ENCODE peak calls at places on chromosomes 12 and 14, in seven cellular contexts. F is stomach, P is cardiac muscle cell, V is left lung, O is GM23248, C is tibial artery, W is hepatocyte. Q is an unnamed sample. For H3K9me3, the result is how much of the 10 kb centered on the place peaks cover.

GRCh38 chr14:36866867-36867266 is 205.2 kb downstream of the PAX9 start:
- DNase-seq in F (no peak), C (no peak), P (no peak), V (no peak), W (no peak), O (no peak), Q (no peak)

GRCh38 chr14:58238252-58239247 is 6.1 kb upstream of the PSMA3 start:
- DNase-seq in W (peak), V (no peak), C (peak), O (peak), P (peak), F (no peak), Q (peak)

GRCh38 chr12:103930787-103931536 is 752 bp downstream of the HSP90B1 start:
- DNase-seq in W (peak), F (peak), P (peak), V (peak), O (peak), C (peak), Q (peak)

GRCh38 chr12:716506-716905 is 35.9 kb upstream of the WNK1 start:
- DNase-seq in O (peak), V (no peak), P (peak), C (no peak), F (no peak), W (peak), Q (no peak)

GRCh38 chr12:88897723-88898122 is 317.5 kb upstream of the KITLG start:
- DNase-seq in F (no peak), C (no peak), P (no peak), V (no peak), O (peak), W (no peak), Q (no peak)

GRCh38 chr14:75254381-75254821 is 24.2 kb upstream of the FOS start:
- DNase-seq in P (no peak), O (no peak), C (peak), W (peak), V (no peak), F (peak), Q (no peak)

GRCh38 chr14:72753879-72754400 is 140.0 kb downstream of the DPF3 start:
- DNase-seq in W (no peak), C (no peak), F (no peak), P (no peak), V (no peak), O (no peak), Q (no peak)

GRCh38 chr12:15151141-15152091 is 69.8 kb downstream of the RERG start:
- DNase-seq in F (no peak), W (peak), C (no peak), O (peak), V (no peak), P (peak), Q (no peak)

GRCh38 chr14:99676657-99677056 is 7.4 kb upstream of the CYP46A1 start:
- DNase-seq in P (no peak), W (no peak), C (no peak), F (no peak), V (peak), O (no peak), Q (no peak)

DNA sequence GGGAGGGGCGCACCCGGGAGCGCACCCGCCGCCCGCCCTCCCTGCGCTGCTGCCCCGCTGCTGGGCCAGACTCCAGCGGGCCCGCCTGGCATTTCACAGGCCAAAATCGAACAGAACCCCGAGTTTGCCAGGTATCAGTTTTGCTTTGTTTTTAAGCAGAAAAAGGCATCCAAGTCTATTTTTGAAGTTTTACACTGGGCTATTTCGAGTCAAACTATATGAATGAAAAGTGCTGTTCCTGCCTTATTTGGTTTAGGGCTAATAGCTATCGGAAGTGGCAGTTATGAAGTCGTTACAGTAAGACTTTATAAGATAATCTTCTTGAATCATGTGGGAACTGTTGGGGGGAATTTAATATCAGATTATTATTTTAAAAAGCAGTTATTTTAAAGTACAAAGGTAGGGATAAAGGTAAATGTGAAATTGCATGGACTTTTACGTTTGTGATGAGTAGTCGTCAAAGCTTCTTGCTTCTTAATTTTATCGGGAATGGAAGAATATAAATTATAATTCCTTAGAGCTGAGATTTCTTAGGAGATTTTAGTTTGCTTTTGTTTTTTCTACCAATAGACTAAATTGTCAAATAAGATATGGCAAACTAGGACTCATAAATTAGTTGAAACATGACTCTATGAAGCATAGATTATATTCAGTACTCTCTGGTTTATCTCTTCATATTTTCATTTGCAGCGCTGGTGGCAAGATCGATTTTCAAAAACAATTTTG is 1.1 kb downstream of the MSRB3 start:
- DNase-seq in F (no peak), W (no peak), O (no peak), V (no peak), P (no peak), C (no peak), Q (no peak)
- H3K4me3 ChIP-seq in F (peak), W (peak), O (peak), V (peak), P (peak), C (peak), Q (peak)

GRCh38 chr12:11797993-11798720 is 148.7 kb downstream of the ETV6 start:
- DNase-seq in P (no peak), C (no peak), W (no peak), F (no peak), V (no peak), O (no peak), Q (no peak)
- H3K27ac ChIP-seq in P (no peak), C (peak), W (peak), F (peak), V (no peak), O (peak), Q (no peak)

GRCh38 chr12:80211671-80212070 is 112.3 kb downstream of the OTOGL start:
- DNase-seq in C (no peak), O (no peak), F (no peak), V (no peak), P (no peak), W (no peak), Q (no peak)

GRCh38 chr12:80201908-80202307 is 102.6 kb downstream of the OTOGL start:
- DNase-seq in W (no peak), V (no peak), C (no peak), P (peak), O (no peak), F (no peak), Q (no peak)

GRCh38 chr12:80200414-80200813 is 101.1 kb downstream of the OTOGL start:
- DNase-seq in O (no peak), F (no peak), W (no peak), V (no peak), C (no peak), P (no peak), Q (no peak)

GRCh38 chr12:80208081-80208480 is 108.7 kb downstream of the OTOGL start:
- DNase-seq in O (no peak), W (no peak), P (no peak), V (no peak), C (no peak), F (no peak), Q (no peak)

DNA sequence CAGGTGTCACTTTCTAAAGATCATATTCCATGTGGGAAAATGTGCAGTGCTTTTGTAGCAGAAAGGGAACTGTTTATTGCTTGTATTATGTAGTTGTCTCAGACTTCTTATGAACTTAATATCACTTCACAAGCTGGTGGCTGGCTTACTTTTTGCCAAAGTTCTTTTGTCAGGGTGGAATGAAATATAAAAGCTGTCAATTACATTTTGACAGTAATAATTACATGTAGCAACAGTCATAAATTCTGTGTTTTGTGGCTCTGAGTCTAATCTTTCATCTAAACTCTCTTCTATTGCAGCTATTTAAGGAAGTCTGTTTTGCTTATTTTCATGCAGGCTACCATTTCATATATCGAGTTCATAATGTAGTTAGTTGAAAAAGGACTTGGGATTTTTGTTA is 106.6 kb downstream of the OTOGL start:
- DNase-seq in P (no peak), W (no peak), F (no peak), C (no peak), V (no peak), O (no peak), Q (no peak)
- H3K9me3 ChIP-seq in P (under half), W (under half), F (under half), C (under half), V (under half), O (under half), Q (under half)

GRCh38 chr12:112111931-112112330 is 3.3 kb upstream of the NAA25 start:
- DNase-seq in W (no peak), C (no peak), V (no peak), O (no peak), F (no peak), P (no peak), Q (no peak)
- H3K4me3 ChIP-seq in W (no peak), C (no peak), V (no peak), O (no peak), F (no peak), P (no peak), Q (no peak)

GRCh38 chr12:19654630-19655384 is 215.5 kb downstream of the AEBP2 start:
- DNase-seq in V (no peak), W (no peak), F (no peak), C (no peak), P (no peak), O (no peak), Q (no peak)
- H3K27ac ChIP-seq in V (peak), W (peak), F (peak), C (peak), P (no peak), O (no peak), Q (no peak)

DNA sequence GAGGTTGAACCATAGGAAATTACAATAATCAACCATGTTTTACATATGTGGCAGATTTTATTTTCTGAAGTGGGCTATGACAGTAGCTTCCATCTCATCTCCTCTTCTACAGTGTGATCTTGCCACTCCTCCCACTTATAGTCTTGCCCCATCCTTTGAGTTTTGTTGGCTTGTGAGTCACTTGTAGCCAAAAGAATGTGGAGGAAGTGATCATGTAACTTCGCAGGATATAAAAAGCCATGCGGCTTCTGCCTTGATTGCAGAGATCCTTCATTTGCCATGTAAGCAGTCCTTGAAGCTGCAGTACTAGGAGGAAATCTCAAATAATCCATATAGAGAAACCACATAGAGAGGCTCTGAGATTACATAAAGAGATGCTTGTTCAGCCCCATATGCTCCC is 13.7 kb upstream of the ZNF84 start:
- DNase-seq in W (no peak), C (no peak), F (no peak), O (peak), V (no peak), P (no peak), Q (no peak)
- H3K9me3 ChIP-seq in W (under half), C (under half), F (under half), O (under half), V (half or more), P (under half), Q (under half)